ENCODE peak calls at places on chromosomes 12 and 14, in eight cellular contexts. D, M, Y, N, T, A, U and C are unnamed samples.

GRCh38 chr14:91078095-91078737 is 17.8 kb upstream of the RPS6KA5 start:
- DNase-seq in D (no peak), M (no peak), Y (peak; percentile 79), N (no peak), T (no peak), A (no peak), U (no peak), C (no peak)

GRCh38 chr12:65632131-65632855 is 192.0 kb upstream of the HMGA2 start:
- DNase-seq in D (no peak), M (no peak), Y (no peak), N (no peak), T (no peak), A (peak; percentile 67), U (peak; percentile 22), C (no peak)

GRCh38 chr12:10722502-10722904 is 620 bp downstream of the YBX3 start:
- DNase-seq in D (peak; percentile 46), M (no peak), Y (peak; percentile 39), N (peak; percentile 80), T (peak; percentile 42), A (peak; percentile 28), U (peak; percentile 68), C (no peak)

GRCh38 chr12:90695415-90695814 is 259.6 kb downstream of the CCER1 start:
- DNase-seq in D (no peak), M (no peak), Y (no peak), N (no peak), T (no peak), A (no peak), U (no peak), C (no peak)

GRCh38 chr12:6946033-6946919 is 2.5 kb downstream of the C12orf57 start:
- DNase-seq in D (peak; percentile 80), M (no peak), Y (peak; percentile 81), N (peak; percentile 67), T (no peak), A (no peak), U (peak; percentile 62), C (no peak)

GRCh38 chr14:61524211-61524806 is 171.0 kb upstream of the HIF1A start:
- DNase-seq in D (no peak), M (no peak), Y (no peak), N (no peak), T (peak; percentile 84), A (peak; percentile 70), U (peak; percentile 56), C (no peak)

GRCh38 chr12:32043928-32044549 is 62.6 kb upstream of the BICD1 start:
- DNase-seq in D (no peak), M (no peak), Y (no peak), N (no peak), T (no peak), A (no peak), U (no peak), C (no peak)

GRCh38 chr12:82132390-82132789 is 225.8 kb downstream of the CCDC59 start:
- DNase-seq in D (no peak), M (no peak), Y (no peak), N (no peak), T (no peak), A (no peak), U (no peak), C (no peak)

GRCh38 chr12:81077686-81078441 is at the start of gene ACSS3:
- DNase-seq in D (no peak), M (peak; percentile 12), Y (no peak), N (peak; percentile 76), T (no peak), A (peak; percentile 12), U (peak; percentile 74), C (no peak)

GRCh38 chr12:47905313-47905730 is 528 bp upstream of the VDR start:
- DNase-seq in D (peak; percentile 19), M (no peak), Y (no peak), N (peak; percentile 68), T (no peak), A (no peak), U (peak; percentile 55), C (no peak)

GRCh38 chr12:67750528-67751183 is 102.1 kb downstream of the DYRK2 start:
- DNase-seq in D (no peak), M (no peak), Y (no peak), N (no peak), T (no peak), A (no peak), U (no peak), C (no peak)

GRCh38 chr12:24233519-24234246 is 284.2 kb upstream of the SOX5 start:
- DNase-seq in D (no peak), M (no peak), Y (no peak), N (no peak), T (no peak), A (no peak), U (no peak), C (no peak)

GRCh38 chr12:68977909-68978610 is 45.1 kb upstream of the CPM start:
- DNase-seq in D (no peak), M (no peak), Y (no peak), N (no peak), T (no peak), A (no peak), U (no peak), C (no peak)

GRCh38 chr12:12403264-12404248 is 46.7 kb downstream of the BORCS5 start:
- DNase-seq in D (no peak), M (no peak), Y (no peak), N (no peak), T (no peak), A (no peak), U (no peak), C (no peak)

GRCh38 chr14:102910442-102910841 is 12.0 kb upstream of the AMN start:
- DNase-seq in D (no peak), M (no peak), Y (no peak), N (peak; percentile 43), T (no peak), A (no peak), U (no peak), C (no peak)

GRCh38 chr14:103882503-103883262 is 35.3 kb upstream of the PPP1R13B start:
- DNase-seq in D (no peak), M (no peak), Y (no peak), N (no peak), T (no peak), A (no peak), U (no peak), C (no peak)

GRCh38 chr12:79000501-79000900 is 135.9 kb downstream of the SYT1 start:
- DNase-seq in D (no peak), M (no peak), Y (no peak), N (no peak), T (peak; percentile 12), A (no peak), U (no peak), C (no peak)

GRCh38 chr14:102659797-102660196 is 67.3 kb downstream of the RCOR1 start:
- DNase-seq in D (no peak), M (no peak), Y (no peak), N (no peak), T (peak; percentile 29), A (peak; percentile 19), U (no peak), C (peak; percentile 31)

GRCh38 chr12:69108024-69108423 is 131.3 kb upstream of the CPSF6 start:
- DNase-seq in D (no peak), M (peak; percentile 33), Y (no peak), N (no peak), T (no peak), A (no peak), U (no peak), C (peak; percentile 19)

GRCh38 chr14:26597136-26598080 is at the start of gene NOVA1:
- DNase-seq in D (no peak), M (no peak), Y (no peak), N (peak; percentile 53), T (no peak), A (peak; percentile 1), U (peak; percentile 20), C (no peak)

GRCh38 chr12:47397664-47398281 is 308.1 kb downstream of the RPAP3 start:
- DNase-seq in D (peak; percentile 35), M (peak; percentile 48), Y (peak; percentile 63), N (no peak), T (peak; percentile 40), A (peak; percentile 68), U (no peak), C (peak; percentile 41)

GRCh38 chr12:97283297-97283696 is 179.3 kb upstream of the RMST start:
- DNase-seq in D (no peak), M (no peak), Y (no peak), N (no peak), T (no peak), A (no peak), U (no peak), C (no peak)

GRCh38 chr14:68784995-68785816 is 7.7 kb downstream of the ZFP36L1 start:
- DNase-seq in D (no peak), M (no peak), Y (no peak), N (peak; percentile 45), T (no peak), A (no peak), U (no peak), C (no peak)

GRCh38 chr14:23136566-23137133 is 17.6 kb upstream of the CEBPE start:
- DNase-seq in D (no peak), M (no peak), Y (no peak), N (no peak), T (no peak), A (no peak), U (no peak), C (no peak)

GRCh38 chr14:44767646-44768173 is 194.0 kb downstream of the KLHL28 start:
- DNase-seq in D (no peak), M (no peak), Y (no peak), N (no peak), T (no peak), A (no peak), U (no peak), C (no peak)

GRCh38 chr14:68622856-68623255 is 170.0 kb downstream of the ZFP36L1 start:
- DNase-seq in D (no peak), M (no peak), Y (no peak), N (no peak), T (no peak), A (no peak), U (no peak), C (no peak)

GRCh38 chr12:123499332-123499731 is 34.2 kb downstream of the RILPL1 start:
- DNase-seq in D (no peak), M (no peak), Y (no peak), N (no peak), T (no peak), A (no peak), U (no peak), C (no peak)

GRCh38 chr12:80186727-80187217 is 87.4 kb downstream of the OTOGL start:
- DNase-seq in D (no peak), M (peak; percentile 94), Y (peak; percentile 55), N (no peak), T (peak; percentile 97), A (peak; percentile 91), U (peak; percentile 32), C (peak; percentile 94)

GRCh38 chr12:119838781-119839180 is 38.3 kb downstream of the CIT start:
- DNase-seq in D (no peak), M (no peak), Y (no peak), N (no peak), T (no peak), A (no peak), U (no peak), C (no peak)